ENCODE peak calls at places on chromosomes 12 and 14, in four cellular contexts. K is lung, Q is cardiac muscle cell, E is heart right ventricle. T is an unnamed sample.

GRCh38 chr14:52351561-52352491 is 37.7 kb downstream of the PTGER2 start:
- DNase-seq in E (no peak), K (no peak), Q (no peak), T (no peak)

GRCh38 chr12:7090222-7090998 is 1.8 kb downstream of the C1R start:
- DNase-seq in E (no peak), Q (no peak), K (no peak), T (peak; percentile 46)

GRCh38 chr12:24118675-24119074 is 169.2 kb upstream of the SOX5 start:
- DNase-seq in K (no peak), E (no peak), Q (no peak), T (no peak)

GRCh38 chr12:95304673-95305198 is 87.1 kb downstream of the VEZT start:
- DNase-seq in E (no peak), K (no peak), Q (no peak), T (peak; percentile 12)

GRCh38 chr12:121805800-121806555 is 2.2 kb downstream of the SETD1B start:
- DNase-seq in Q (peak; percentile 34), E (no peak), K (no peak), T (no peak)

GRCh38 chr12:110776410-110776809 is 33.7 kb upstream of the PPP1CC start:
- DNase-seq in E (no peak), Q (no peak), K (no peak), T (no peak)

GRCh38 chr12:54005531-54005852 is 3.3 kb upstream of the HOXC8 start:
- DNase-seq in Q (no peak), K (no peak), E (no peak), T (no peak)

GRCh38 chr14:71472281-71472960 is 459.8 kb upstream of the RGS6 start:
- DNase-seq in Q (no peak), K (no peak), E (no peak), T (no peak)

GRCh38 chr12:113880337-113880736 is 85.8 kb downstream of the RBM19 start:
- DNase-seq in K (no peak), E (no peak), Q (no peak), T (no peak)

GRCh38 chr14:96979611-96980074 is 182.5 kb downstream of the VRK1 start:
- DNase-seq in K (no peak), E (no peak), Q (peak; percentile 43), T (no peak)

GRCh38 chr14:74425525-74426201 is 347 bp downstream of the SYNDIG1L start:
- DNase-seq in Q (peak; percentile 84), E (peak; percentile 20), K (no peak), T (peak; percentile 50)

GRCh38 chr12:51507188-51507587 is 82.6 kb downstream of the SLC4A8 start:
- DNase-seq in E (no peak), K (no peak), Q (no peak), T (no peak)

GRCh38 chr14:67269338-67270060 is 28.3 kb downstream of the PALS1 start:
- DNase-seq in E (no peak), K (no peak), Q (peak; percentile 59), T (peak; percentile 73)

GRCh38 chr12:99911967-99912366 is 72.8 kb downstream of the ANKS1B start:
- DNase-seq in E (no peak), K (no peak), Q (no peak), T (no peak)

GRCh38 chr12:120223458-120224303 is 22.8 kb upstream of the RPLP0 start:
- DNase-seq in E (no peak), K (no peak), Q (no peak), T (no peak)
- H3K4me3 ChIP-seq in E (no peak overlapping the region), K (no peak overlapping the region), Q (no peak overlapping the region), T (no peak overlapping the region)

GRCh38 chr12:89019439-89020120 is 332.7 kb downstream of the DUSP6 start:
- DNase-seq in Q (peak; percentile 88), E (peak; percentile 84), K (peak; percentile 79), T (peak; percentile 98)
- TF ChIP-seq CTCF in Q (peak; percentile 93), E (peak; percentile 90), K (peak; percentile 95), T (peak; percentile 98)

GRCh38 chr12:50104614-50105366 is 982 bp downstream of the GPD1 start:
- DNase-seq in E (no peak), Q (no peak), K (no peak), T (no peak)

GRCh38 chr12:50110127-50110761 is 1.8 kb upstream of the COX14 start:
- DNase-seq in K (peak; percentile 47), E (peak; percentile 69), Q (no peak), T (peak; percentile 25)

GRCh38 chr12:50106907-50107306 is 3.1 kb downstream of the GPD1 start:
- DNase-seq in K (no peak), E (no peak), Q (no peak), T (no peak)

GRCh38 chr12:50105913-50106450 is 2.2 kb downstream of the GPD1 start:
- DNase-seq in K (no peak), Q (no peak), E (no peak), T (no peak)

DNA sequence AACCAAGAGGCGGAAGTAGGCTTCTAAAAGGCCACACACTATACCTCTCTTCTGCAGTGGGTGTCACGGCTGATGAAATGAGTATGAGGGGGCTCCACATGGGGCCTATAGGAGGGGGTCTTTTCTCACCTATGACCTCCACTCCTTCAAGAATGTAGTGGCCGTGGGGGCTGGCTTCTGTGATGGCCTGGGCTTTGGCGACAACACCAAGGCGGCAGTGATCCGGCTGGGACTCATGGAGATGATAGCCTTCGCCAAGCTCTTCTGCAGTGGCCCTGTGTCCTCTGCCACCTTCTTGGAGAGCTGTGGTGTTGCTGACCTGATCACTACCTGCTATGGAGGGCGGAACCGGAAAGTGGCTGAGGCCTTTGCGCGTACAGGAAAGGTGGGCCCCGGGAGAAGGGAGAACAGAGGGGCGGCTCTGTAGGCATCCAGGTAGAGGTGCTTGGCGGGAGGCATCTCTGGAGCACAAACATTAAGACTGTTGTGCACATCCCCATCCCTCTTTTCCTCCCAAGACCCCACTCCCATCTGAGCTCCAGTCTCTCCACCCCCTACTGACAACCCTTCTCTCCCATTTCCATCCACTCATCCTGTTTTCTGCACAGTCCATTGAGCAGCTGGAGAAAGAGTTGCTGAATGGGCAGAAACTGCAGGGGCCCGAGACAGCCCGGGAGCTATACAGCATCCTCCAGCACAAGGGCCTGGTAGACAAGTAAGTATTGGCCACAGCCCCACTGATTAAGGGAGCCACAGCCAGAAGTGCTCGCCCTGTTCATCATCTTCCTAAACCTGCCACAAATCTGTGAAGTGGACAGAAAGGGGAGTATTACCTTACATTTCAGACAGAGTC is 3.8 kb downstream of the GPD1 start:
- DNase-seq in K (no peak), E (no peak), Q (no peak), T (no peak)
- H3K4me3 ChIP-seq in K (no peak overlapping the region), E (no peak overlapping the region), Q (no peak overlapping the region), T (no peak overlapping the region)

GRCh38 chr12:80472912-80473500 is 29.0 kb downstream of the PTPRQ start:
- DNase-seq in Q (peak; percentile 52), K (no peak), E (no peak), T (peak; percentile 84)
- TF ChIP-seq CTCF in Q (peak; percentile 58), K (no peak), E (peak; percentile 30), T (peak; percentile 75)

DNA sequence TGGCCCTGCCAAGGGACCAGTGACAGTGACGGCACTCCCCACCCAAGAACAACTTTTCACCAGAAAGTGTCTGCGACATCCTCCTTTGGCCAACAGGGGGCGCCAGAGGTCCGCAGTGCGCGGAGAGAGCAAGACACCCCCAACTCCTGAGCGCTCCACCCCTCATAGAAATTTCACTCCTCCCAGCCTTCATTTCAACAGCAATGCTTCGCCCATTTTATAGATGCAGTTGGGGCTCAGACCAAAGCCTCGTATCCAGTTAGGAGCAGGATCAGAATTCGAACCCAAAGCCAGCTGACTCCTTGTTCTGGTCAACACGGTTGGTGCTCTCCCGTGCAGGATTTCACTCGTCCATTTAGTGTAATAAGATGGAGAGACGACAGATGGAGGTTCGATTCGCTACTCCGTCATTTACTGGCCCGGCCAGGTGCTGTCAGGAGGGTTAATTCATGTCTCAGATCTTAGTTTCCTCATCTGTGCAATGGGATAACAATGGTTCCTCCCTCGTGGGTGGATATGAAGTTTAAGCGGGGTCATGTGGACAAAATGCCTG is 2.4 kb upstream of the POP5 start:
- DNase-seq in K (peak; percentile 74), E (peak; percentile 64), Q (peak; percentile 76), T (peak; percentile 86)
- H3K4me3 ChIP-seq in K (no peak overlapping the region), E (no peak overlapping the region), Q (no peak overlapping the region), T (peak overlapping the region; percentile 44)

DNA sequence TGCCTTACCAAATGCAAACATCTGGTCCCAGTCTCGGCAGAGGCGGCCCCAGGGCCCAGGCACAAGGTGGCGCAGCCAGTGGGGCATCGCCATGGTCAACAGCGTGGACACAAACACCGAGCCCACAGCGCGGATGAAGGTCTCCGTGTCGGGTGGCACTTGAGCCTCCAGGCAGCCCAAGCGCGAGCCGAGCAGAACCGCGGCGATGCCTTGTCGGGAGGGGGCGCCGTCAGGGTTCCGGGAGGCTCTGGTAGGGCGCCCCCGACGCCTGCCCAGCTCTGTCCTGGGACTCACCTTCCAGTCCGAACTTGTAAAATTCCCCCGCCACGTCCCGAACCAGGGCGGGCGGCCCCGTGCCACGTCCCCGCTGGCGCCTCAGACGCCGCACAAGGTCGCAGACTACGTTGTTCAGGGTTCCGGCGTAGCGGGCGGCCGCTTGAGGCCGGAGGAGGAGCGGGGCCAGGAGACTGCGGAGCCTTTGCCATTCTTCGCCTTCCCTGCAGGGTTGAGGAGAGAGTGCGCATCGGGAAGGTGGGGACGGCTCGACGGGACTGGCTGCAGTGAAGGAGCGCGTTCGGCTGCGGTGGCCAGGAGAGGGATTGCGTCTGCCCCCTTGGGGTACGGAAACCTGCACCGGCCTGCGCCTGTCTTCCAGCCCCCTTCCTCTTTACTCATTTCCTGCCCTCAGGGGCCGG is 1.7 kb downstream of the CYP27B1 start:
- DNase-seq in E (no peak), Q (peak; percentile 36), K (no peak), T (peak; percentile 55)
- TF ChIP-seq CTCF in E (peak; percentile 51), Q (peak; percentile 47), K (no peak), T (peak; percentile 59)

T was measured in A673.